ENCODE peak calls at places on chromosome 3, in four cellular contexts. One of them, this sample, is unnamed.

GRCh38 chr3:13494463-13495350 is 14.6 kb downstream of the HDAC11 start:
- DNase-seq in kidney glomerular epithelial cell: no peak
- DNase-seq in activated T-helper 1 cell treated with anti-CD3 and anti-CD28 coated beads, Interleukin-12 subunit alpha, Interleukin-12 subunit beta, Interleukin-2, Interleukin-4 antibody, amounts not matched to agents 30 ng/mL and 10 ng/mL and 1 ng/mL, durations not matched to agents 14 hours and 24 hours and 36 hours: no peak
- DNase-seq in stimulated activated CD4-positive, alpha-beta T cell treated with anti-CD3 and anti-CD28 coated beads, Interleukin-12 subunit alpha, Interleukin-12 subunit beta, amount 100 ng/mL, for 48 hours: no peak
- DNase-seq in this sample: peak

GRCh38 chr3:42302924-42303634 is 37.1 kb upstream of the CCK start:
- DNase-seq in stimulated activated CD4-positive, alpha-beta T cell treated with anti-CD3 and anti-CD28 coated beads, Interleukin-12 subunit alpha, Interleukin-12 subunit beta, amount 100 ng/mL, for 48 hours: no peak
- DNase-seq in kidney glomerular epithelial cell: no peak
- DNase-seq in activated T-helper 1 cell treated with anti-CD3 and anti-CD28 coated beads, Interleukin-12 subunit alpha, Interleukin-12 subunit beta, Interleukin-2, Interleukin-4 antibody, amounts not matched to agents 30 ng/mL and 10 ng/mL and 1 ng/mL, durations not matched to agents 14 hours and 24 hours and 36 hours: no peak
- DNase-seq in this sample: no peak

GRCh38 chr3:27352047-27352446 is 17.1 kb downstream of the NEK10 start:
- DNase-seq in kidney glomerular epithelial cell: no peak
- DNase-seq in stimulated activated CD4-positive, alpha-beta T cell treated with anti-CD3 and anti-CD28 coated beads, Interleukin-12 subunit alpha, Interleukin-12 subunit beta, amount 100 ng/mL, for 48 hours: no peak
- DNase-seq in activated T-helper 1 cell treated with anti-CD3 and anti-CD28 coated beads, Interleukin-12 subunit alpha, Interleukin-12 subunit beta, Interleukin-2, Interleukin-4 antibody, amounts not matched to agents 30 ng/mL and 10 ng/mL and 1 ng/mL, durations not matched to agents 14 hours and 24 hours and 36 hours: no peak
- DNase-seq in this sample: no peak

GRCh38 chr3:32488609-32489008 is 14.0 kb downstream of the CMTM6 start:
- DNase-seq in stimulated activated CD4-positive, alpha-beta T cell treated with anti-CD3 and anti-CD28 coated beads, Interleukin-12 subunit alpha, Interleukin-12 subunit beta, amount 100 ng/mL, for 48 hours: no peak
- DNase-seq in kidney glomerular epithelial cell: no peak
- DNase-seq in activated T-helper 1 cell treated with anti-CD3 and anti-CD28 coated beads, Interleukin-12 subunit alpha, Interleukin-12 subunit beta, Interleukin-2, Interleukin-4 antibody, amounts not matched to agents 30 ng/mL and 10 ng/mL and 1 ng/mL, durations not matched to agents 14 hours and 24 hours and 36 hours: no peak
- DNase-seq in this sample: no peak

GRCh38 chr3:43389388-43390254 is 103.3 kb downstream of the SNRK start:
- DNase-seq in activated T-helper 1 cell treated with anti-CD3 and anti-CD28 coated beads, Interleukin-12 subunit alpha, Interleukin-12 subunit beta, Interleukin-2, Interleukin-4 antibody, amounts not matched to agents 30 ng/mL and 10 ng/mL and 1 ng/mL, durations not matched to agents 14 hours and 24 hours and 36 hours: peak
- DNase-seq in kidney glomerular epithelial cell: no peak
- DNase-seq in stimulated activated CD4-positive, alpha-beta T cell treated with anti-CD3 and anti-CD28 coated beads, Interleukin-12 subunit alpha, Interleukin-12 subunit beta, amount 100 ng/mL, for 48 hours: peak
- DNase-seq in this sample: no peak

GRCh38 chr3:28322464-28322863 is 26.1 kb upstream of the ZCWPW2 start:
- DNase-seq in activated T-helper 1 cell treated with anti-CD3 and anti-CD28 coated beads, Interleukin-12 subunit alpha, Interleukin-12 subunit beta, Interleukin-2, Interleukin-4 antibody, amounts not matched to agents 30 ng/mL and 10 ng/mL and 1 ng/mL, durations not matched to agents 14 hours and 24 hours and 36 hours: no peak
- DNase-seq in stimulated activated CD4-positive, alpha-beta T cell treated with anti-CD3 and anti-CD28 coated beads, Interleukin-12 subunit alpha, Interleukin-12 subunit beta, amount 100 ng/mL, for 48 hours: no peak
- DNase-seq in kidney glomerular epithelial cell: peak
- DNase-seq in this sample: no peak

GRCh38 chr3:71031914-71032521 is 551.5 kb downstream of the FOXP1 start:
- DNase-seq in kidney glomerular epithelial cell: no peak
- DNase-seq in stimulated activated CD4-positive, alpha-beta T cell treated with anti-CD3 and anti-CD28 coated beads, Interleukin-12 subunit alpha, Interleukin-12 subunit beta, amount 100 ng/mL, for 48 hours: no peak
- DNase-seq in activated T-helper 1 cell treated with anti-CD3 and anti-CD28 coated beads, Interleukin-12 subunit alpha, Interleukin-12 subunit beta, Interleukin-2, Interleukin-4 antibody, amounts not matched to agents 30 ng/mL and 10 ng/mL and 1 ng/mL, durations not matched to agents 14 hours and 24 hours and 36 hours: no peak
- DNase-seq in this sample: no peak

GRCh38 chr3:165466856-165467255 is 270.7 kb upstream of the SLITRK3 start:
- DNase-seq in activated T-helper 1 cell treated with anti-CD3 and anti-CD28 coated beads, Interleukin-12 subunit alpha, Interleukin-12 subunit beta, Interleukin-2, Interleukin-4 antibody, amounts not matched to agents 30 ng/mL and 10 ng/mL and 1 ng/mL, durations not matched to agents 14 hours and 24 hours and 36 hours: no peak
- DNase-seq in stimulated activated CD4-positive, alpha-beta T cell treated with anti-CD3 and anti-CD28 coated beads, Interleukin-12 subunit alpha, Interleukin-12 subunit beta, amount 100 ng/mL, for 48 hours: no peak
- DNase-seq in kidney glomerular epithelial cell: no peak
- DNase-seq in this sample: no peak

GRCh38 chr3:146929696-146930095 is 324.6 kb upstream of the PLSCR5 start:
- DNase-seq in stimulated activated CD4-positive, alpha-beta T cell treated with anti-CD3 and anti-CD28 coated beads, Interleukin-12 subunit alpha, Interleukin-12 subunit beta, amount 100 ng/mL, for 48 hours: no peak
- DNase-seq in kidney glomerular epithelial cell: no peak
- DNase-seq in activated T-helper 1 cell treated with anti-CD3 and anti-CD28 coated beads, Interleukin-12 subunit alpha, Interleukin-12 subunit beta, Interleukin-2, Interleukin-4 antibody, amounts not matched to agents 30 ng/mL and 10 ng/mL and 1 ng/mL, durations not matched to agents 14 hours and 24 hours and 36 hours: no peak
- DNase-seq in this sample: no peak

GRCh38 chr3:194306109-194306686 is 44.9 kb downstream of the CPN2 start:
- DNase-seq in activated T-helper 1 cell treated with anti-CD3 and anti-CD28 coated beads, Interleukin-12 subunit alpha, Interleukin-12 subunit beta, Interleukin-2, Interleukin-4 antibody, amounts not matched to agents 30 ng/mL and 10 ng/mL and 1 ng/mL, durations not matched to agents 14 hours and 24 hours and 36 hours: peak
- DNase-seq in stimulated activated CD4-positive, alpha-beta T cell treated with anti-CD3 and anti-CD28 coated beads, Interleukin-12 subunit alpha, Interleukin-12 subunit beta, amount 100 ng/mL, for 48 hours: no peak
- DNase-seq in kidney glomerular epithelial cell: no peak
- DNase-seq in this sample: no peak

GRCh38 chr3:5304789-5305680 is 117.5 kb downstream of the EDEM1 start:
- DNase-seq in kidney glomerular epithelial cell: peak
- DNase-seq in stimulated activated CD4-positive, alpha-beta T cell treated with anti-CD3 and anti-CD28 coated beads, Interleukin-12 subunit alpha, Interleukin-12 subunit beta, amount 100 ng/mL, for 48 hours: peak
- DNase-seq in activated T-helper 1 cell treated with anti-CD3 and anti-CD28 coated beads, Interleukin-12 subunit alpha, Interleukin-12 subunit beta, Interleukin-2, Interleukin-4 antibody, amounts not matched to agents 30 ng/mL and 10 ng/mL and 1 ng/mL, durations not matched to agents 14 hours and 24 hours and 36 hours: no peak
- DNase-seq in this sample: peak

GRCh38 chr3:184562146-184562861 is 719 bp downstream of the EPHB3 start:
- DNase-seq in stimulated activated CD4-positive, alpha-beta T cell treated with anti-CD3 and anti-CD28 coated beads, Interleukin-12 subunit alpha, Interleukin-12 subunit beta, amount 100 ng/mL, for 48 hours: no peak
- DNase-seq in activated T-helper 1 cell treated with anti-CD3 and anti-CD28 coated beads, Interleukin-12 subunit alpha, Interleukin-12 subunit beta, Interleukin-2, Interleukin-4 antibody, amounts not matched to agents 30 ng/mL and 10 ng/mL and 1 ng/mL, durations not matched to agents 14 hours and 24 hours and 36 hours: no peak
- DNase-seq in kidney glomerular epithelial cell: no peak
- DNase-seq in this sample: no peak

GRCh38 chr3:170809021-170809974 is 60.7 kb downstream of the RPL22L1 start:
- DNase-seq in kidney glomerular epithelial cell: peak
- DNase-seq in activated T-helper 1 cell treated with anti-CD3 and anti-CD28 coated beads, Interleukin-12 subunit alpha, Interleukin-12 subunit beta, Interleukin-2, Interleukin-4 antibody, amounts not matched to agents 30 ng/mL and 10 ng/mL and 1 ng/mL, durations not matched to agents 14 hours and 24 hours and 36 hours: no peak
- DNase-seq in stimulated activated CD4-positive, alpha-beta T cell treated with anti-CD3 and anti-CD28 coated beads, Interleukin-12 subunit alpha, Interleukin-12 subunit beta, amount 100 ng/mL, for 48 hours: no peak
- DNase-seq in this sample: peak

GRCh38 chr3:184568918-184569829 is 7.6 kb downstream of the EPHB3 start:
- DNase-seq in stimulated activated CD4-positive, alpha-beta T cell treated with anti-CD3 and anti-CD28 coated beads, Interleukin-12 subunit alpha, Interleukin-12 subunit beta, amount 100 ng/mL, for 48 hours: no peak
- DNase-seq in kidney glomerular epithelial cell: no peak
- DNase-seq in activated T-helper 1 cell treated with anti-CD3 and anti-CD28 coated beads, Interleukin-12 subunit alpha, Interleukin-12 subunit beta, Interleukin-2, Interleukin-4 antibody, amounts not matched to agents 30 ng/mL and 10 ng/mL and 1 ng/mL, durations not matched to agents 14 hours and 24 hours and 36 hours: no peak
- DNase-seq in this sample: no peak

GRCh38 chr3:25904248-25904647 is 114.4 kb downstream of the OXSM start:
- DNase-seq in activated T-helper 1 cell treated with anti-CD3 and anti-CD28 coated beads, Interleukin-12 subunit alpha, Interleukin-12 subunit beta, Interleukin-2, Interleukin-4 antibody, amounts not matched to agents 30 ng/mL and 10 ng/mL and 1 ng/mL, durations not matched to agents 14 hours and 24 hours and 36 hours: no peak
- DNase-seq in kidney glomerular epithelial cell: no peak
- DNase-seq in stimulated activated CD4-positive, alpha-beta T cell treated with anti-CD3 and anti-CD28 coated beads, Interleukin-12 subunit alpha, Interleukin-12 subunit beta, amount 100 ng/mL, for 48 hours: no peak
- DNase-seq in this sample: no peak

GRCh38 chr3:38177175-38177574 is 11.8 kb downstream of the OXSR1 start:
- DNase-seq in kidney glomerular epithelial cell: no peak
- DNase-seq in stimulated activated CD4-positive, alpha-beta T cell treated with anti-CD3 and anti-CD28 coated beads, Interleukin-12 subunit alpha, Interleukin-12 subunit beta, amount 100 ng/mL, for 48 hours: no peak
- DNase-seq in activated T-helper 1 cell treated with anti-CD3 and anti-CD28 coated beads, Interleukin-12 subunit alpha, Interleukin-12 subunit beta, Interleukin-2, Interleukin-4 antibody, amounts not matched to agents 30 ng/mL and 10 ng/mL and 1 ng/mL, durations not matched to agents 14 hours and 24 hours and 36 hours: no peak
- DNase-seq in this sample: no peak

GRCh38 chr3:154540950-154541604 is 111.1 kb upstream of the GPR149 start:
- DNase-seq in activated T-helper 1 cell treated with anti-CD3 and anti-CD28 coated beads, Interleukin-12 subunit alpha, Interleukin-12 subunit beta, Interleukin-2, Interleukin-4 antibody, amounts not matched to agents 30 ng/mL and 10 ng/mL and 1 ng/mL, durations not matched to agents 14 hours and 24 hours and 36 hours: no peak
- DNase-seq in stimulated activated CD4-positive, alpha-beta T cell treated with anti-CD3 and anti-CD28 coated beads, Interleukin-12 subunit alpha, Interleukin-12 subunit beta, amount 100 ng/mL, for 48 hours: no peak
- DNase-seq in kidney glomerular epithelial cell: no peak
- DNase-seq in this sample: no peak

GRCh38 chr3:181880339-181880738 is 168.6 kb downstream of the SOX2 start:
- DNase-seq in kidney glomerular epithelial cell: no peak
- DNase-seq in activated T-helper 1 cell treated with anti-CD3 and anti-CD28 coated beads, Interleukin-12 subunit alpha, Interleukin-12 subunit beta, Interleukin-2, Interleukin-4 antibody, amounts not matched to agents 30 ng/mL and 10 ng/mL and 1 ng/mL, durations not matched to agents 14 hours and 24 hours and 36 hours: no peak
- DNase-seq in stimulated activated CD4-positive, alpha-beta T cell treated with anti-CD3 and anti-CD28 coated beads, Interleukin-12 subunit alpha, Interleukin-12 subunit beta, amount 100 ng/mL, for 48 hours: no peak
- DNase-seq in this sample: no peak

GRCh38 chr3:64187065-64187959 is 38.0 kb downstream of the PRICKLE2 start:
- DNase-seq in stimulated activated CD4-positive, alpha-beta T cell treated with anti-CD3 and anti-CD28 coated beads, Interleukin-12 subunit alpha, Interleukin-12 subunit beta, amount 100 ng/mL, for 48 hours: no peak
- DNase-seq in activated T-helper 1 cell treated with anti-CD3 and anti-CD28 coated beads, Interleukin-12 subunit alpha, Interleukin-12 subunit beta, Interleukin-2, Interleukin-4 antibody, amounts not matched to agents 30 ng/mL and 10 ng/mL and 1 ng/mL, durations not matched to agents 14 hours and 24 hours and 36 hours: no peak
- DNase-seq in kidney glomerular epithelial cell: peak
- DNase-seq in this sample: no peak